ENCODE peak calls at places on chromosome 22, in seven cellular contexts. R is dorsolateral prefrontal cortex, C is uterus, B is stomach, V is A549, G is psoas muscle, U is brain microvascular endothelial cell. I is an unnamed sample.

GRCh38 chr22:31625661-31626426 is 36.2 kb downstream of the PISD start:
- DNase-seq in R (peak; percentile 75), C (peak; percentile 71), B (peak; percentile 62), V (no peak), G (peak; percentile 69), U (peak; percentile 43), I (peak; percentile 60)

GRCh38 chr22:19056951-19057401 is 65.2 kb downstream of the DGCR2 start:
- DNase-seq in R (no peak), C (peak; percentile 8), B (peak; percentile 20), V (no peak), G (no peak), U (no peak), I (no peak)

GRCh38 chr22:24601217-24602104 is 1.5 kb upstream of the GGT1 start:
- DNase-seq in R (no peak), C (no peak), B (peak; percentile 97), V (no peak), G (no peak), U (no peak), I (no peak)

GRCh38 chr22:25644122-25644521 is 79.6 kb downstream of the GRK3 start:
- DNase-seq in R (no peak), C (no peak), B (no peak), V (no peak), G (no peak), U (peak; percentile 22), I (no peak)

GRCh38 chr22:26406118-26406517 is 22.9 kb upstream of the ASPHD2 start:
- DNase-seq in R (no peak), C (no peak), B (no peak), V (no peak), G (no peak), U (peak; percentile 37), I (no peak)

GRCh38 chr22:17512960-17513359 is 50.3 kb upstream of the SLC25A18 start:
- DNase-seq in R (no peak), C (no peak), B (no peak), V (no peak), G (no peak), U (no peak), I (no peak)

GRCh38 chr22:24434472-24435322 is 7.3 kb downstream of the ADORA2A start:
- DNase-seq in R (no peak), C (no peak), B (peak; percentile 51), V (no peak), G (peak; percentile 69), U (peak; percentile 37), I (no peak)

GRCh38 chr22:27808730-27809129 is 7.2 kb upstream of the MN1 start:
- DNase-seq in R (no peak), C (no peak), B (no peak), V (no peak), G (no peak), U (no peak), I (no peak)

GRCh38 chr22:18042685-18043084 is 18.3 kb upstream of the MICAL3 start:
- DNase-seq in R (no peak), C (no peak), B (no peak), V (no peak), G (no peak), U (no peak), I (no peak)

GRCh38 chr22:27576815-27577564 is 224.6 kb downstream of the MN1 start:
- DNase-seq in R (no peak), C (no peak), B (no peak), V (no peak), G (no peak), U (peak; percentile 92), I (no peak)

GRCh38 chr22:45548441-45548840 is 45.8 kb downstream of the FBLN1 start:
- DNase-seq in R (no peak), C (no peak), B (no peak), V (no peak), G (peak; percentile 51), U (no peak), I (no peak)

GRCh38 chr22:45550416-45550815 is 47.7 kb downstream of the FBLN1 start:
- DNase-seq in R (no peak), C (no peak), B (no peak), V (no peak), G (peak; percentile 41), U (no peak), I (peak; percentile 26)

GRCh38 chr22:45549739-45550138 is 47.1 kb downstream of the FBLN1 start:
- DNase-seq in R (no peak), C (no peak), B (no peak), V (no peak), G (no peak), U (no peak), I (no peak)

GRCh38 chr22:45550891-45551290 is 48.2 kb downstream of the FBLN1 start:
- DNase-seq in R (no peak), C (no peak), B (no peak), V (no peak), G (peak; percentile 32), U (no peak), I (no peak)

GRCh38 chr22:45548991-45549736 is 46.5 kb downstream of the FBLN1 start:
- DNase-seq in R (no peak), C (peak; percentile 78), B (peak; percentile 46), V (peak; percentile 90), G (peak; percentile 68), U (peak; percentile 67), I (peak; percentile 58)
- H3K27ac ChIP-seq in R (no peak overlapping the region), C (peak overlapping the region; percentile 94), B (peak overlapping the region; percentile 16), V (peak overlapping the region; percentile 96), G (no peak overlapping the region), U (peak overlapping the region; percentile 32), I (peak overlapping the region; percentile 64)

DNA sequence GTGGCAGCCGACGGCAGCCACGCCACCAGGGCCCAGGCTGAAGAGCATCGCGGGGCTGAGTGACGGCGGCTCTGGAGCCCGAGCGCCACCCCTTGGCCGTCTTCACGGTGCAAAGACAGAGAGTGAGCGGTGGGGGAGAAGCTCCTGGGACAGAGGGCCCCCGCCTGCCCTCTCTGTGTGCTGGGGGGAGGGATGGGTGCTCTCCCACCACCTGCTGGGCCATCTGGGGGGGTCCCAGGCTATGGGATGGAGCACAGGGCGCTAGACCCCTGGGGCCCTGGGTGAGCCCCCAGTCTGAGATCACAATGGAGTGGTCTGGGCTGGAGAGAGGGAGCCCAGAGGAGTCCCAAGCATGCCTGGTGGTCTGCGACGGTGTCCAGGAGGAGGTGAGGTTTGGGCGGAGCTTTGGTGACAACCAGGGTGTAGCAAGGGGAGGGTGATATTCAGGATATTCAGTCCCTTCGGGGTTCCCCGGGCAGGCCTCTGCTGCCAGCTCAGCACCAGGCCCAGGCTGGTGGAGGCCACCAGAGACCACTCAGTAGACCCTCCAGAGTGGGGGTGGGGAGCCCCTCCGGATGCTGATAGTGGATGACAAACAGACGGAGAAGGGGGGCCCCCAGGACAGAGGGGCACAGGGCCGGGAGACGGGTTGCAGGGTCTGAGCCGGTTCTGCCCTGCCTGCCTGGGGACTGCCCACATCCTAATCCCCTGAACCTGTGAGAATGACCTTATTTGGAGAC is 78.1 kb upstream of the PRR5 start:
- DNase-seq in R (no peak), C (no peak), B (no peak), V (peak; percentile 30), G (peak; percentile 36), U (peak; percentile 11), I (no peak)
- TF ChIP-seq CTCF in R (peak; percentile 35), C (no peak), B (no peak), V (peak; percentile 65), G (no peak), U (peak; percentile 76), I (no peak)

DNA sequence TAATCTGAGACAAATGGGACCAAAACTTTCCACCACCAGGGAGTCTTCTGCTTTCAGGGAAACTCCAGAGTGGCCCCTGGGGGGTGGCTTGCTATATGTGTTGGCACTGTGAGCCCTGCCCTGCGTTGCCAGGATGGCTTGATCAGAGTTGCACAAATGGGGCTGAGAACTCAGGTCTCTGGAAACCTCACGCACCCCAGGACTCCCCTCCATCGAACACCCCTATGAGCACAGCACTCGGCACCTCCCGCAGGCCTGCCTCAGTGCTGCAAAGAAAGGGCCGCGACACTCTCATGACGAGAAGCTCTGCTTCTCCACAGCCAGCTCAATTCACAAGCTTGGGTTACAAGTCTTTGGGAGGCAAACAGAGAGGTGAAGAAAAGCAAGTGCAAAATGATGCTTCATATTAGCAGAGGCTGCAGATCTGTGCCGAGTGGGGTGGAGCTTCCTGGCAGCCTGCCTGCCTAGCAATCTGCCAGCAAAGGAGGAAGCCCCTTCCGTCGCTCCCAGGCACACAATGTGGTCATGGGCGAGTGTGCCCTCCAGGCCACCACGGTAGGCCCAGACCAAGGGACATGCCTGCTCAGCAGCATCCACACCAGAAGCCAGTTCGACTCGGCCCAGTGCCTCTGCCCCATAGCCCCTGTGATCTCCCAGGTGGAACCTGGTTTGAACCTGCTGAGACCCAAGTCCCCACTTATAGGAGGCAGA is 55.7 kb downstream of the MYH9 start:
- DNase-seq in R (no peak), C (peak; percentile 81), B (peak; percentile 69), V (peak; percentile 18), G (peak; percentile 85), U (no peak), I (peak; percentile 54)
- H3K4me3 ChIP-seq in R (no peak overlapping the region), C (no peak overlapping the region), B (no peak overlapping the region), V (no peak overlapping the region), G (peak overlapping the region; percentile 29), U (no peak overlapping the region), I (no peak overlapping the region)

GRCh38 chr22:48589901-48590300 is 1237.8 kb downstream of the BRD1 start:
- DNase-seq in R (no peak), C (no peak), B (no peak), V (no peak), G (peak; percentile 32), U (no peak), I (no peak)

GRCh38 chr22:48586799-48587185 is 1240.9 kb downstream of the BRD1 start:
- DNase-seq in R (no peak), C (no peak), B (no peak), V (no peak), G (peak; percentile 28), U (no peak), I (no peak)

GRCh38 chr22:48588881-48589450 is 1238.7 kb downstream of the BRD1 start:
- DNase-seq in R (no peak), C (no peak), B (no peak), V (no peak), G (peak; percentile 20), U (no peak), I (no peak)

GRCh38 chr22:48587236-48587865 is 1240.3 kb downstream of the BRD1 start:
- DNase-seq in R (no peak), C (no peak), B (no peak), V (no peak), G (peak; percentile 23), U (no peak), I (no peak)

GRCh38 chr22:48588151-48588880 is 1239.4 kb downstream of the BRD1 start:
- DNase-seq in R (no peak), C (no peak), B (no peak), V (no peak), G (peak; percentile 39), U (no peak), I (no peak)
- H3K27ac ChIP-seq in R (no peak overlapping the region), C (no peak overlapping the region), B (no peak overlapping the region), V (no peak overlapping the region), G (no peak overlapping the region), U (no peak overlapping the region), I (no peak overlapping the region)

I was measured in ovary.